ENCODE peak calls at places on chromosomes 6 and 20, in nine cellular contexts. Z is AG08395; R is Ammon's horn; B is hypothalamus; I is LoVo; A is activated CD4-positive, alpha-beta T cell treated with anti-CD3 and anti-CD28 coated beads, Interleukin-2, amount 50 U/mL, for 1 hour; F is SK-N-SH; D is AG09309; J is foreskin fibroblast. Q is an unnamed sample.
A peak's percentile ranks its signal among the peaks of the same experiment; 100 is the strongest.

GRCh38 chr20:17538517-17539170 is 7.5 kb upstream of the BFSP1 start:
- DNase-seq in F (no peak), Z (no peak), R (no peak), D (no peak), I (peak; percentile 48), B (no peak), A (no peak), J (no peak), Q (no peak)

GRCh38 chr20:57844626-57845596 is 135.1 kb upstream of the PMEPA1 start:
- DNase-seq in D (no peak), R (no peak), I (no peak), F (no peak), A (no peak), Z (no peak), B (no peak), J (no peak), Q (no peak)

GRCh38 chr6:169115632-169116031 is 138.0 kb downstream of the THBS2 start:
- DNase-seq in J (peak; percentile 46), B (no peak), I (no peak), A (no peak), F (no peak), R (no peak), D (no peak), Z (peak; percentile 22), Q (no peak)

GRCh38 chr6:56848105-56848504 is 106.8 kb upstream of the BEND6 start:
- DNase-seq in I (no peak), A (no peak), D (no peak), F (no peak), R (no peak), J (no peak), B (no peak), Z (no peak), Q (no peak)

GRCh38 chr6:125486881-125487280 is 185.1 kb upstream of the HDDC2 start:
- DNase-seq in B (no peak), A (no peak), J (peak; percentile 3), D (no peak), Z (no peak), F (no peak), R (peak; percentile 7), I (no peak), Q (peak; percentile 26)

GRCh38 chr6:54491431-54491830 is 183.2 kb downstream of the TINAG start:
- DNase-seq in D (no peak), I (no peak), R (no peak), J (peak; percentile 6), B (no peak), F (no peak), A (no peak), Z (no peak), Q (no peak)

GRCh38 chr6:38671885-38672467 is 31.0 kb downstream of the GLO1 start:
- DNase-seq in F (peak; percentile 68), J (peak; percentile 79), I (peak; percentile 41), R (peak; percentile 47), Z (peak; percentile 83), A (peak; percentile 6), B (no peak), D (peak; percentile 37), Q (peak; percentile 39)

GRCh38 chr6:8029243-8029870 is 34.8 kb downstream of the BLOC1S5 start:
- DNase-seq in Z (no peak), A (no peak), D (no peak), B (no peak), I (no peak), J (peak; percentile 23), R (no peak), F (no peak), Q (no peak)